ENCODE peak calls at places on chromosome 17, in nine cellular contexts. P, J, B, S, K, V, C, E and W are unnamed samples.

GRCh38 chr17:3732171-3732570 is 8.5 kb downstream of the HASPIN start:
- DNase-seq in P (no peak), J (no peak), B (no peak), S (no peak), K (no peak), V (peak; percentile 38), C (no peak), E (no peak), W (no peak)

GRCh38 chr17:32341141-32341856 is 674 bp downstream of the C17orf75 start:
- DNase-seq in P (no peak), J (no peak), B (no peak), S (no peak), K (no peak), V (no peak), C (peak; percentile 63), E (no peak), W (no peak)

GRCh38 chr17:73749337-73749807 is 105.1 kb upstream of the SDK2 start:
- DNase-seq in P (no peak), J (no peak), B (no peak), S (no peak), K (no peak), V (no peak), C (no peak), E (no peak), W (no peak)

GRCh38 chr17:60641810-60642220 is 35.8 kb upstream of the BCAS3 start:
- DNase-seq in P (peak; percentile 78), J (peak; percentile 31), B (no peak), S (no peak), K (peak; percentile 53), V (peak; percentile 87), C (peak; percentile 47), E (peak; percentile 37), W (no peak)

GRCh38 chr17:44733753-44734152 is 25.0 kb upstream of the ADAM11 start:
- DNase-seq in P (no peak), J (no peak), B (no peak), S (no peak), K (no peak), V (peak; percentile 9), C (no peak), E (no peak), W (peak; percentile 23)

GRCh38 chr17:50440172-50440837 is 14.3 kb downstream of the ACSF2 start:
- DNase-seq in P (no peak), J (peak; percentile 48), B (no peak), S (no peak), K (no peak), V (no peak), C (no peak), E (no peak), W (no peak)

GRCh38 chr17:31650756-31651520 is 208.1 kb downstream of the COPRS start:
- DNase-seq in P (no peak), J (no peak), B (no peak), S (no peak), K (no peak), V (no peak), C (no peak), E (no peak), W (no peak)

GRCh38 chr17:75459590-75460267 is 3.3 kb downstream of the TMEM94 start:
- DNase-seq in P (no peak), J (peak; percentile 84), B (no peak), S (no peak), K (no peak), V (no peak), C (no peak), E (no peak), W (peak; percentile 45)

GRCh38 chr17:18981642-18982424 is 22.7 kb downstream of the FAM83G start:
- DNase-seq in P (no peak), J (no peak), B (no peak), S (no peak), K (no peak), V (peak; percentile 57), C (no peak), E (no peak), W (no peak)

GRCh38 chr17:60720763-60721531 is 43.3 kb downstream of the BCAS3 start:
- DNase-seq in P (peak; percentile 18), J (no peak), B (no peak), S (no peak), K (peak; percentile 55), V (peak; percentile 82), C (no peak), E (peak; percentile 70), W (peak; percentile 8)

GRCh38 chr17:17569691-17570090 is 21.8 kb downstream of the PEMT start:
- DNase-seq in P (peak; percentile 56), J (no peak), B (peak; percentile 63), S (no peak), K (no peak), V (no peak), C (no peak), E (no peak), W (no peak)
- H3K27ac ChIP-seq in P (peak overlapping the region; percentile 63), J (peak overlapping the region; percentile 58), B (peak overlapping the region; percentile 70), S (no peak overlapping the region), K (no peak overlapping the region), V (no peak overlapping the region), C (no peak overlapping the region), E (no peak overlapping the region), W (no peak overlapping the region)

DNA sequence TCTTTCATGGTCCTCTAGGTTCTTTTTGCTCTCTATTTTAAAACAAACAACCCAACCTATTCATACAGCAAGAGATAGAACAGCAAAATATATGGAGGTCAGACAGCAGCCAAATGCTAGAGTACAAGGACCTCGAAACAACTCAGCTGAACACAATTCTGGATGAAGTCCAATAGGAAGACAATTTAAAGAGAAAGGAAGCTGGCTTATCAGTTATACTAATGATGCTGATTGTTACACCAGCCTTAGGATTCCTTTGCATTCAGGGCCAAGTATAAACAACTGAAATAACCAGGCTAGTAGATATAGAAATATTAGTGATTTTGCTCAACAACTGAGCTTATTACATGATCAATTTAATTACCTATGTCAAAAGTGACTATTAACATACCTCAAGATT is 2.5 kb downstream of the SSH2 start:
- DNase-seq in P (no peak), J (no peak), B (no peak), S (no peak), K (no peak), V (peak; percentile 47), C (no peak), E (no peak), W (no peak)
- H3K4me3 ChIP-seq in P (no peak overlapping the region), J (no peak overlapping the region), B (no peak overlapping the region), S (no peak overlapping the region), K (no peak overlapping the region), V (peak overlapping the region; percentile 64), C (no peak overlapping the region), E (no peak overlapping the region), W (peak overlapping the region; percentile 82)

GRCh38 chr17:77666480-77666879 is 292.0 kb upstream of the TNRC6C start:
- DNase-seq in P (no peak), J (no peak), B (no peak), S (no peak), K (no peak), V (no peak), C (no peak), E (no peak), W (no peak)
- H3K27ac ChIP-seq in P (no peak overlapping the region), J (no peak overlapping the region), B (no peak overlapping the region), S (no peak overlapping the region), K (no peak overlapping the region), V (no peak overlapping the region), C (peak overlapping the region; percentile 61), E (no peak overlapping the region), W (no peak overlapping the region)

DNA sequence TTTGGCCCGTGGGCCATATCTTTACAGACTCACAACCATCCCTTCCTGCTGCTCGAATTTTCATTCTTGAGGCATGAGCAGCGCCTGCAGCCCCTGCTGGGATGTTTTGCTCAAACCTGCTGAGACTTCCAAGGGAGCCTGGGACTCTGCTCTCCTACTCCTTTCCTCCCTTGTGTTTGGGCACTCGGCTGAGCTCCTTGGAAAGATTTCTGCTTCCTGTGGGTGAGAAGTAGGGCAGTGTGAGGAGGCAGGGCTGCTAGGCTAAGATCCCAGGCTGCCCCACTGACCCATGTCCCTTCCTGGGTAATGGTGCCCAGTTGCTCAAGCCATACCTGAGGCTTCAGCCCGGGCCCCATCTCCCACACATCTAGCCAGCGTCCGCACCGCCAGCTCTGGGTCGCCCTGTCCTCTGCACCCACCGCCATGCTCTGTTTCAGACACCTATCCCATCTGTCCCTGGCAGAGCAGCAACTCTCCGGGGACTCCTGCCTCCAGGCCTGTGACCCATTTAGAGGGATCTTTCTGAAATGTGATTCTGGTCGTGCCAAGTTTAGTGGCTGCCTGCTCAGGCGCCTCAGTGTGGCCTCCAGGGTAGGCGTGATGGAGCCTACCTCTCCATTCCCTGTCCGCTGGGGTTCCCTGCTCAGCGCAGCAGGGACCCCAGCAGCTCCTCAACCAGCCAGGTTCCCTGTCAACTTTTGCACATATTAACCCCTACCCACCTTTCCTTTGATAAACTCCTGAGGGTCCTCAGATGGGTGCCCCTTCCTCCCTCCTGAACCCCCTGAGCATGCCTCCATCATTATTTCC is 190.1 kb downstream of the CCDC182 start:
- DNase-seq in P (no peak), J (peak; percentile 50), B (no peak), S (no peak), K (no peak), V (no peak), C (no peak), E (no peak), W (no peak)
- H3K4me3 ChIP-seq in P (no peak overlapping the region), J (no peak overlapping the region), B (no peak overlapping the region), S (no peak overlapping the region), K (no peak overlapping the region), V (no peak overlapping the region), C (no peak overlapping the region), E (no peak overlapping the region), W (no peak overlapping the region)

DNA sequence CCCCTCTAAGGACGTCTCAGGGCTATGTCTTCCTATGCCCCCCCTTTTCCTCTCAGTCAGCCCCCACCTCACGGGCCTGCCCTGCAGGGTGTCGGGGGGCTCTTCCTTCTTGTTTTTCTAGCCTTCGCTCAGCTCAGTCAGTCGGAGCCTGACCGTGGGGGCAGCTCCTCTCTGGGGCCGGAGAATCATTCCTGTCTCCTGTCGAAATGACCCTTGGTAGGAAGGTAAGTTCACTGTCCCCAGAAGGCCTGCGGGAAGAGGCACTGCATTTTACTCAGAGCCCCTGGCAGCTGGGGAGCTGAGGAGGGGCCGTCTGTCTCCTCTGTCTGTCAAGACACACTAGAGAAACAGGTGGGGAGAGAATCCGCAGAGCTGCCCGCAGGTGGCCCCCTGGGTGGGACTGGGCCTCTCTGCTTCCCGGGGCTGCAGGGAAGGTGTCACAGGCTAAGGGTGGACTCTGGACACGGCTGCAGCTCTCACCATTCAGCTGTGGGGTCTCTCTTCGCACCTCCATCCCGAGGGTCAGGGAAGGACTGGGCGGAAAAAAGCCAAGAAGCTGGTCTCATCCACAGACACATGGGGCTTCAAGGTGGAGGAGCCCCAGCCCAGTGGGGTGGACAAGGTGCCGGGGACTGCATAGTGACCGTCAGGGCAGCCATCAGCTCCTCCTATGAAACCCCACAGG is 112.8 kb upstream of the TNRC6C start:
- DNase-seq in P (no peak), J (no peak), B (no peak), S (no peak), K (no peak), V (no peak), C (no peak), E (no peak), W (no peak)
- H3K27ac ChIP-seq in P (no peak overlapping the region), J (no peak overlapping the region), B (no peak overlapping the region), S (no peak overlapping the region), K (no peak overlapping the region), V (no peak overlapping the region), C (no peak overlapping the region), E (no peak overlapping the region), W (no peak overlapping the region)